ENCODE peak calls at places on chromosome 21, in four cellular contexts. R is WTC11, N is HepG2, F is K562. Z is an unnamed sample.

GRCh38 chr21:23951251-23951650 is 1656.0 kb downstream of the MRPL39 start:
- DNase-seq in R (no peak), N (no peak), F (no peak), Z (no peak)

GRCh38 chr21:41825881-41826280 is 53.3 kb downstream of the PRDM15 start:
- DNase-seq in R (no peak), N (no peak), F (no peak), Z (no peak)

GRCh38 chr21:46189213-46189958 is 5.1 kb upstream of the SPATC1L start:
- DNase-seq in R (no peak), N (no peak), F (peak), Z (peak)

GRCh38 chr21:28309596-28309995 is 683.1 kb downstream of the LTN1 start:
- DNase-seq in R (no peak), N (no peak), F (no peak), Z (no peak)

GRCh38 chr21:41817877-41818855 is 51.3 kb upstream of the RIPK4 start:
- DNase-seq in R (no peak), N (no peak), F (no peak), Z (no peak)

GRCh38 chr21:32735524-32735923 is 7.7 kb upstream of the SYNJ1 start:
- DNase-seq in R (no peak), N (no peak), F (no peak), Z (no peak)

GRCh38 chr21:31894441-31894840 is 21.6 kb downstream of the HUNK start:
- DNase-seq in R (no peak), N (no peak), F (no peak), Z (peak)

GRCh38 chr21:22575165-22575584 is 1577.0 kb downstream of the NCAM2 start:
- DNase-seq in R (peak), N (no peak), F (peak), Z (peak)

GRCh38 chr21:14084068-14084501 is 126.7 kb downstream of the LIPI start:
- DNase-seq in R (no peak), N (no peak), F (no peak), Z (no peak)

GRCh38 chr21:28793043-28793442 is 199.6 kb downstream of the LTN1 start:
- DNase-seq in R (no peak), N (no peak), F (no peak), Z (peak)

GRCh38 chr21:32347887-32348450 is 44.8 kb downstream of the URB1 start:
- DNase-seq in R (no peak), N (no peak), F (no peak), Z (no peak)

GRCh38 chr21:14448784-14449183 is 65.8 kb upstream of the HSPA13 start:
- DNase-seq in R (no peak), N (no peak), F (no peak), Z (no peak)

GRCh38 chr21:20388400-20388799 is 609.8 kb upstream of the NCAM2 start:
- DNase-seq in R (peak), N (no peak), F (no peak), Z (no peak)
- TF ChIP-seq FOXJ3 in R (no peak), N (no peak), F (no peak), Z (no peak)

GRCh38 chr21:33748903-33749302 is 106.6 kb downstream of the ITSN1 start:
- DNase-seq in R (no peak), N (no peak), F (no peak), Z (no peak)

GRCh38 chr21:33751533-33751932 is 109.2 kb downstream of the ITSN1 start:
- DNase-seq in R (no peak), N (no peak), F (no peak), Z (no peak)

GRCh38 chr21:33752260-33752659 is 110.0 kb downstream of the ITSN1 start:
- DNase-seq in R (no peak), N (no peak), F (no peak), Z (no peak)

GRCh38 chr21:33750017-33750416 is 107.7 kb downstream of the ITSN1 start:
- DNase-seq in R (no peak), N (no peak), F (no peak), Z (no peak)

DNA sequence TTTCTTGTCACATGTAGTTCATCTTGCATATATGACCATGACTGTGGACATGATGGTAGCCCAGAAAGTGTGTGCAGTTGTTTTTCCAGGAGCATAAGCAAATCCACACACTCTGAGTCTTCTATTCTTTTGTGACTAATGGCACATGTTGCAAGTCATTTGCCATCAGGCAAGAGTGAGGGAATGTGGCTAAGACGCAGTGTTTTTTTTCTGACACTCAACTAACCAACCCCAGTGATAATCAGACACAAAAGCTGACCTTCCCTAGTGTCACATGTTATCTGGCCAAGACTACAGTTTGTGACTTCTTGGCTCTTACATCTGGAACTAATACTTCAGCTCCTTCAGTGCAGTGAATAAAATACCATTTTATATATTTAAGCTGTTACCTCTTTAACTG is 108.8 kb downstream of the ITSN1 start:
- DNase-seq in R (no peak), N (no peak), F (no peak), Z (no peak)
- TF ChIP-seq FOXJ3 in R (no peak), N (no peak), F (no peak), Z (no peak)

DNA sequence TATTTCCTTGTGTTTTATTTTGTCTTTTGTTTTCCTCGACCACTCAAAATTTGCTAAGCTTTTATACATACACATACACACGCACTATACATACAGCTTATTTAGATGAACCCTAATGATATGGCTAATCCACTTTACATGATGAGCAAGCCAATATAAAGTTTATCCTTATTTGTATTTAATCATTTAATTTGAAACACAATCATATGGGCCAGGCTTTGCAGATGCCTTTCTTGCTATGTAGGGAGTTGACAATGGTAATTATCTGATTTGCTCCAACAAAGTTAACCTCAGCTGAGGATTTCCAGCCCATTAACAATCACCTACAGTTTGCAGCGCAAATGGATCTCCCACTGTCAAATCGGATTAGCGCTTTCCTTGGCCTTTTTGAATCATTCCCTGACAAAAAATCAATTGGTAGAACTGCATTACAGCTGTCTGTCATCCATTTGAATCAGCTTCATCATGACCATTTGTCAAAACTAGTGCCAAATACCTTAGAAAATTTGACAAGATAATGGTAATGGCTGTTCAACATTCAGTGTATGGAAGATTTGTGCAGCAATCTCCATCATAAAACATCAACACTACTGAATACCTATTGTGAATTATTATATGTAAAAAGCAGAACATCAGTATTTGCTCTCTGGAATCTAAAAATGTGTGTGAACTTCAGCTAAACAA is 352.6 kb downstream of the MRPL39 start:
- DNase-seq in R (no peak), N (no peak), F (no peak), Z (peak)
- TF ChIP-seq FOXJ3 in R (no peak), N (no peak), F (no peak), Z (no peak)

GRCh38 chr21:35323947-35324346 is 274.8 kb upstream of the RUNX1 start:
- DNase-seq in R (no peak), N (no peak), F (no peak), Z (peak)

GRCh38 chr21:35325953-35326352 is 276.9 kb upstream of the RUNX1 start:
- DNase-seq in R (no peak), N (no peak), F (no peak), Z (no peak)

GRCh38 chr21:35321322-35322200 is 272.5 kb upstream of the RUNX1 start:
- DNase-seq in R (no peak), N (no peak), F (no peak), Z (no peak)

GRCh38 chr21:35326677-35327076 is 277.6 kb upstream of the RUNX1 start:
- DNase-seq in R (no peak), N (no peak), F (no peak), Z (no peak)

GRCh38 chr21:35324372-35325220 is 275.5 kb upstream of the RUNX1 start:
- DNase-seq in R (no peak), N (no peak), F (no peak), Z (no peak)
- TF ChIP-seq FOXJ3 in R (no peak), N (no peak), F (no peak), Z (no peak)

GRCh38 chr21:39048064-39048463 is 135.2 kb downstream of the PSMG1 start:
- DNase-seq in R (peak), N (peak), F (no peak), Z (peak)

GRCh38 chr21:39046236-39046911 is 136.9 kb downstream of the PSMG1 start:
- DNase-seq in R (no peak), N (no peak), F (no peak), Z (no peak)

GRCh38 chr21:39047046-39047445 is 136.2 kb downstream of the PSMG1 start:
- DNase-seq in R (no peak), N (no peak), F (no peak), Z (no peak)

GRCh38 chr21:39050839-39051560 is 132.3 kb downstream of the PSMG1 start:
- DNase-seq in R (no peak), N (no peak), F (no peak), Z (no peak)

GRCh38 chr21:39048574-39048973 is 134.7 kb downstream of the PSMG1 start:
- DNase-seq in R (no peak), N (no peak), F (no peak), Z (no peak)
- TF ChIP-seq FOXJ3 in R (no peak), N (no peak), F (no peak), Z (no peak)

GRCh38 chr21:43726686-43727570 is 8.0 kb downstream of the PDXK start:
- DNase-seq in R (no peak), N (no peak), F (no peak), Z (no peak)
- TF ChIP-seq FOXJ3 in R (no peak), N (no peak), F (no peak), Z (no peak)

GRCh38 chr21:21163904-21164303 is 165.7 kb downstream of the NCAM2 start:
- DNase-seq in R (peak), N (peak), F (peak), Z (peak)

GRCh38 chr21:21158376-21158918 is 160.2 kb downstream of the NCAM2 start:
- DNase-seq in R (no peak), N (no peak), F (no peak), Z (no peak)

GRCh38 chr21:21156397-21156796 is 158.2 kb downstream of the NCAM2 start:
- DNase-seq in R (no peak), N (no peak), F (no peak), Z (no peak)

GRCh38 chr21:21156919-21157318 is 158.7 kb downstream of the NCAM2 start:
- DNase-seq in R (no peak), N (no peak), F (no peak), Z (no peak)

DNA sequence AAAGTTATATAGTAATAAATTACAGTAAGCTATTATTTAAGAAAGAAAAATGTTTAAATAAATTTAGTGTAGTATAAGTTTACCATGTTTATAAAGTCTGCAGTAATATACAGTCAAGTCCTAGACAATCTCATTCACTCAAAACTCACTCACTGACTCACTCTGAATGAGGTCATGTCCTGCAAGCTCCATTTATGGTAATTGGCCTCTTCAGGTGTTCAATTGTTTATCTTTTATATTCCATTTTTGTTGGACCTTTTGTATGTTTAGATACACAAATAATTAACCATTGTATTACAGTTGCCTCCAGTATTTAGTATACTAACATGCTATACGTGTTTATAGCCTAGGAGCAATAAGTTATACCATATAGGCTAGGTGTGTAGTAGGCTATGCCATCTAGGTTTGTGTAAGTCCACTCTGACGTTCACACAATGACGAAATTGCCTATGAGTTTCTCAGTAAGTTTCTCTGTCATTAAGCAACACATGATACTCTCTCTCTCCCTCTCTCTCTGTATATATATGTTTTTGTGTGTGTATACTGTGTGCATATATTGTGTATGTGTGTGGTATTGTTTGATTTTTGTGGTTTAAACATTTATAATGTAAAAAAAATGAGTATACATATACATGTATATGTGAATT is 161.2 kb downstream of the NCAM2 start:
- DNase-seq in R (no peak), N (no peak), F (no peak), Z (no peak)
- TF ChIP-seq FOXJ3 in R (no peak), N (no peak), F (no peak), Z (no peak)

GRCh38 chr21:45012661-45013270 is 61.6 kb upstream of the ADARB1 start:
- DNase-seq in R (peak), N (no peak), F (no peak), Z (no peak)
- TF ChIP-seq FOXJ3 in R (no peak), N (no peak), F (no peak), Z (no peak)

DNA sequence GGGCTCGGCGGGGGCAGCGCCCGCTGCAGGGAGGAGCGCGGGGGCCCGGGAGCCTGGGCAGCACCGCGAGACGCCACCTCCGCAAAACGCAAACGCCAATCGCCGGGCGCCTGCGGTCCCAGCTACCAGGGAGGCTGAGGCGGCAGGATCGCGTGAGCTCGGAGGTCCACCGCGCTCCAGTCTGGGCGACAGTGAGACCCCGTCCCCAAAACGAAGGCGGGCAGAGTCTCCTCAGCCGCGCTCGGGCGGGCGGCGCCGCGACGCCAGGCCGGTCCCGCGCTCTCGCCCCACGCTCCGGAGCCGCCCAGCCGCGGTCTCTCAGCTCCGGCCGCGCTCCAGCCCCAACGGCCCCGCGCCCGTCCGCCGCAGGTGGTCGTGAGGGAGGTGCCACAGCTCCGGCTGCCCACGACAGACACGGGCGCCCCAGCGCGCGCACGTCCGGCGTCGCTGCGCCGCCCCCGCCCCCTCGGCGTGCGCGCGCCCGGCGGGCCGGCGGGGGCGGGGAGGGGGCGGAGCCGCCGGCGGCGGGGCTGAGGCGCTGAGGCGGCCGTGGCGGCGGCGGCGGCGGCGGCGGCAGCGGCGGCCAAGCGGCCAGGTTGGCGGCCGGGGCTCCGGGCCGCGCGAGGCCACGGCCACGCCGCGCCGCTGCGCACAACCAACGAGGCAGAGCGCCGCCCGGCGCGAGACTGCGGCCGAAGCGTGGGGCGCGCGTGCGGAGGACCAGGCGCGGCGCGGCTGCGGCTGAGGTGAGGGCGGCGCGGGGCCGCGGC is at the start of gene ADARB1:
- DNase-seq in R (peak), N (peak), F (peak), Z (peak)
- TF ChIP-seq FOXJ3 in R (no peak), N (no peak), F (no peak), Z (no peak)

GRCh38 chr21:36478941-36479340 is 981 bp downstream of the CLDN14 start:
- DNase-seq in R (peak), N (no peak), F (no peak), Z (no peak)
- TF ChIP-seq FOXJ3 in R (no peak), N (no peak), F (no peak), Z (no peak)